ENCODE peak calls at places on chromosomes 5 and 9, in seven cellular contexts. W, B, Q, Z, F, C and P are unnamed samples.

GRCh38 chr5:59133801-59134261 is 551.0 kb downstream of the RAB3C start:
- DNase-seq in Q (no peak), W (peak), Z (no peak), F (no peak), C (no peak), B (no peak), P (no peak)

GRCh38 chr9:122141671-122142070 is 17.9 kb downstream of the NDUFA8 start:
- DNase-seq in B (no peak), Q (no peak), C (no peak), F (no peak), Z (no peak), W (no peak), P (no peak)

GRCh38 chr9:70013598-70014196 is 30.0 kb upstream of the MAMDC2 start:
- DNase-seq in F (no peak), C (no peak), Q (no peak), B (no peak), Z (no peak), W (peak), P (no peak)

GRCh38 chr9:105054488-105054887 is 126.5 kb upstream of the ABCA1 start:
- DNase-seq in Z (no peak), Q (peak), C (no peak), B (no peak), F (no peak), W (peak), P (no peak)

GRCh38 chr9:71835596-71835995 is 67.3 kb upstream of the CEMIP2 start:
- DNase-seq in F (no peak), C (no peak), W (no peak), Q (no peak), B (no peak), Z (no peak), P (no peak)

GRCh38 chr5:123125953-123126352 is 36.9 kb downstream of the PRDM6 start:
- DNase-seq in Q (peak), W (peak), B (no peak), C (no peak), F (no peak), Z (no peak), P (no peak)

GRCh38 chr9:124812401-124813016 is 35.6 kb downstream of the OLFML2A start:
- DNase-seq in Z (no peak), B (no peak), C (no peak), Q (peak), F (no peak), W (peak), P (no peak)

GRCh38 chr5:105696440-105696839 is 1974.3 kb downstream of the EFNA5 start:
- DNase-seq in C (no peak), Z (no peak), F (no peak), B (no peak), Q (no peak), W (no peak), P (no peak)

GRCh38 chr5:146893991-146894390 is 15.4 kb upstream of the PPP2R2B start:
- DNase-seq in F (no peak), W (no peak), Q (no peak), C (no peak), Z (no peak), B (no peak), P (no peak)

GRCh38 chr9:20290287-20290686 is 332.0 kb downstream of the MLLT3 start:
- DNase-seq in Q (no peak), C (no peak), B (no peak), W (no peak), Z (no peak), F (no peak), P (no peak)

GRCh38 chr5:154756871-154757646 is 1.9 kb downstream of the LARP1 start:
- DNase-seq in C (peak), B (no peak), W (no peak), F (no peak), Z (peak), Q (no peak), P (peak)